ENCODE peak calls at places on chromosome 2, in seven cellular contexts. Z, S, X, H, P, J and B are unnamed samples.

GRCh38 chr2:177636672-177637071 is 244.1 kb downstream of the AGPS start:
- DNase-seq in Z (no peak), H (no peak), X (no peak), P (no peak), J (no peak), S (no peak), B (no peak)

GRCh38 chr2:101162561-101163330 is 11.6 kb upstream of the TBC1D8 start:
- DNase-seq in J (no peak), H (no peak), P (no peak), Z (no peak), S (no peak), X (no peak), B (no peak)

GRCh38 chr2:190867182-190867581 is 13.4 kb upstream of the GLS start:
- DNase-seq in P (no peak), Z (no peak), H (no peak), J (no peak), X (no peak), S (no peak), B (no peak)

GRCh38 chr2:24382363-24383021 is 22.2 kb upstream of the ITSN2 start:
- DNase-seq in S (peak), H (no peak), X (peak), P (peak), Z (peak), J (peak), B (no peak)

GRCh38 chr2:236777408-236777807 is 207.8 kb downstream of the ACKR3 start:
- DNase-seq in S (no peak), X (no peak), H (no peak), Z (no peak), P (no peak), J (no peak), B (no peak)

GRCh38 chr2:42965196-42965595 is 172.8 kb upstream of the HAAO start:
- DNase-seq in P (no peak), Z (no peak), X (no peak), J (no peak), H (no peak), S (no peak), B (no peak)

GRCh38 chr2:42957109-42958035 is 165.0 kb upstream of the HAAO start:
- DNase-seq in J (no peak), S (no peak), P (no peak), X (no peak), Z (no peak), H (peak), B (no peak)

GRCh38 chr2:191199929-191200328 is 45.3 kb upstream of the MYO1B start:
- DNase-seq in H (no peak), P (no peak), X (no peak), Z (no peak), S (no peak), J (no peak), B (no peak)

GRCh38 chr2:176493221-176493825 is 224.1 kb downstream of the MTX2 start:
- DNase-seq in S (no peak), P (no peak), J (no peak), H (no peak), Z (no peak), X (no peak), B (no peak)

GRCh38 chr2:11099122-11100065 is 55.9 kb upstream of the SLC66A3 start:
- DNase-seq in J (no peak), P (no peak), Z (no peak), H (no peak), X (no peak), S (peak), B (no peak)

GRCh38 chr2:7309567-7309966 is 392.4 kb downstream of the RNF144A start:
- DNase-seq in S (no peak), P (no peak), X (no peak), H (no peak), J (no peak), Z (no peak), B (no peak)

GRCh38 chr2:189413249-189413648 is 28.0 kb upstream of the WDR75 start:
- DNase-seq in H (no peak), P (no peak), X (no peak), S (no peak), J (no peak), Z (no peak), B (no peak)

GRCh38 chr2:187541086-187542085 is 12.8 kb downstream of the TFPI start:
- DNase-seq in X (no peak), J (no peak), S (no peak), P (peak), Z (peak), H (no peak), B (peak)

GRCh38 chr2:196957442-196957841 is 30.9 kb upstream of the PGAP1 start:
- DNase-seq in J (no peak), Z (no peak), P (no peak), X (no peak), H (no peak), S (no peak), B (no peak)

GRCh38 chr2:102059151-102059550 is 67.4 kb downstream of the IL1R2 start:
- DNase-seq in S (no peak), J (no peak), X (no peak), H (no peak), P (no peak), Z (no peak), B (no peak)

GRCh38 chr2:85789271-85789670 is 35.5 kb downstream of the ATOH8 start:
- DNase-seq in P (no peak), Z (no peak), X (no peak), H (no peak), S (no peak), J (no peak), B (no peak)

GRCh38 chr2:12807907-12808810 is 91.4 kb downstream of the TRIB2 start:
- DNase-seq in X (no peak), J (no peak), Z (no peak), S (no peak), H (no peak), P (no peak), B (no peak)

GRCh38 chr2:237319887-237320286 is 94.1 kb downstream of the COL6A3 start:
- DNase-seq in S (no peak), Z (no peak), P (no peak), H (no peak), X (no peak), J (no peak), B (no peak)

GRCh38 chr2:19901201-19901457 is 654 bp downstream of the TTC32 start:
- DNase-seq in H (no peak), P (no peak), S (no peak), Z (no peak), X (no peak), J (no peak), B (no peak)

GRCh38 chr2:119431976-119432881 is 575 bp downstream of the TMEM37 start:
- DNase-seq in P (no peak), X (no peak), J (no peak), Z (no peak), S (no peak), H (peak), B (no peak)

GRCh38 chr2:191800874-191801273 is 46.0 kb downstream of the CAVIN2 start:
- DNase-seq in J (no peak), Z (no peak), S (no peak), H (no peak), P (no peak), X (no peak), B (no peak)

GRCh38 chr2:135226961-135227360 is 174.9 kb downstream of the RAB3GAP1 start:
- DNase-seq in J (no peak), P (no peak), Z (no peak), S (no peak), X (no peak), H (no peak), B (no peak)

GRCh38 chr2:240789501-240790369 is 30.3 kb downstream of the KIF1A start:
- DNase-seq in J (no peak), Z (no peak), P (no peak), S (peak), X (peak), H (peak), B (no peak)

GRCh38 chr2:187917535-187917934 is 363.3 kb upstream of the TFPI start:
- DNase-seq in S (no peak), J (no peak), Z (no peak), X (no peak), H (no peak), P (no peak), B (no peak)

GRCh38 chr2:161625996-161626395 is 1.8 kb downstream of the SLC4A10 start:
- DNase-seq in H (no peak), X (no peak), P (no peak), J (no peak), Z (no peak), S (no peak), B (no peak)

DNA sequence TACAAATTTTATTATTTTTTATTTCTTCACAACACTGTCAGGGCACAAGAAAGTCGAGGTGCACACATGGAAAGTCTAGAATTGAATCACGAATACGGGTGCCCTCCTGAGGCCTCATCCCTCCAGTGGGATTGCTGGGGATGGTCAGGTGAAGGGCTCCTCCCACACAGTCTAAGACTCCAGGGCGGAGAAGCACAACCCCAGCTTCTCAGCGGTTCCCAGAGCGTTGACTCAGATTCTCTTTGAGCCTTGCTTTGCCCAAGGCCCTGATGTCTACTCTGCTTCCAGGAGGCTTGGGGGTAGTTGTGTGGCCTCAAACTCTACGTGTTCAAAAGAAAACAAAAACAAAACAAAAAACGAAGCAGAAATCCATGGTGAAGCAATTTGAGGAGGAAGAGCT is 108.4 kb downstream of the LYPD6B start:
- DNase-seq in X (no peak), Z (no peak), S (no peak), J (no peak), P (no peak), H (no peak), B (no peak)
- H3K4me3 ChIP-seq in X (no peak), Z (no peak), S (no peak), J (no peak), P (no peak), H (no peak), B (no peak)

GRCh38 chr2:201149064-201149820 is 33.3 kb downstream of the CFLAR start:
- DNase-seq in X (no peak), Z (no peak), S (no peak), H (no peak), J (no peak), P (peak), B (no peak)
- TF ChIP-seq CTCF in X (no peak), Z (no peak), S (no peak), H (no peak), J (no peak), P (no peak), B (no peak)

GRCh38 chr2:165470351-165470750 is 853 bp downstream of the CSRNP3 start:
- DNase-seq in X (no peak), H (no peak), J (no peak), Z (no peak), P (no peak), S (no peak), B (peak)
- H3K4me3 ChIP-seq in X (peak), H (peak), J (peak), Z (peak), P (no peak), S (no peak), B (peak)

DNA sequence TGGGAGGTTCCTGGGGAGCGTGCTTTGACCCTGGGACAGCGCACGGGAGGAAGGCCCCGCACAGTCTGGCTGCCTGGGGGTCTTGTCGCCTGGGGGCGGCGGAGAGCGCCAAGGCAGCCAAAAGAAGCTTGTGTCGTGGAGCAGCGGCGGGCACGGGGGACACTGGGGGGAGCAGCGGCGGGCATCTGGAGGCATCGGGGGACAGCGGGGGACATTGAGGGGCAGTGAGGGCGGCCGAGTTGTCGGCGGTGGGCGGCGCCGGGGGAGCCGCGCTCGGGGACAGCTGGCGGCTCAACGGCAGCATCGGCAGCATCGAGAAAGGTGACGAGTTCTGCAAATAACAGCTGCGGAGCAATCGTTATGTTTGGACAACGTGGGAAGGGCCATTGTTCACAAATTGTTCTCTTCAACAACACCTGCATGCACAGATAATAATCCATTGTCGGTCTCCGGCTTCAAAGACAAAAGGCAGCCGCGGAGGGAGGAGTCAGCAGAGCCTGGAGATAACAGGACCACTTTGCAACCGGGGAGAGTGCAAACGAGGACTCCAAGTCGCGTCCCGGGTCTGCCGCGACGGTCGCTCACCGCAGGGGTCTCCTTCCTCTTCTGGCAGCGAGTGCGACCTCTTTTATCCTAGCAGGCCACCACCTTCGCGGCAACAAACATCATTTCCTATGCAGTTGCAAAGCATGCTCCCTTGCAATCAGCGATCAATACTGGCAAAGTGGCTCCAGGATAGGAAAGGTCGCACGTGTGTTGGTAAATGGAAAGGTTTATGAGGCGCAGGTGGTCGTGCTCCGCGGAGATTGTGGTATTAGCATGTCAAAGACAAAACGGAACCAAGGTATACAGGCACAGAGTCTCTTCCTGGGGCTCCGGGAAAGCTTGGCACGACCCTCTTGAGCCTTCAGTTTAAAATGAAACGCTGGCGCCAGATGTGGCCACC is 132.3 kb upstream of the DLX2 start:
- DNase-seq in Z (no peak), H (peak), P (no peak), S (no peak), J (peak), X (no peak), B (no peak)
- TF ChIP-seq CTCF in Z (no peak), H (no peak), P (no peak), S (no peak), J (no peak), X (no peak), B (no peak)

DNA sequence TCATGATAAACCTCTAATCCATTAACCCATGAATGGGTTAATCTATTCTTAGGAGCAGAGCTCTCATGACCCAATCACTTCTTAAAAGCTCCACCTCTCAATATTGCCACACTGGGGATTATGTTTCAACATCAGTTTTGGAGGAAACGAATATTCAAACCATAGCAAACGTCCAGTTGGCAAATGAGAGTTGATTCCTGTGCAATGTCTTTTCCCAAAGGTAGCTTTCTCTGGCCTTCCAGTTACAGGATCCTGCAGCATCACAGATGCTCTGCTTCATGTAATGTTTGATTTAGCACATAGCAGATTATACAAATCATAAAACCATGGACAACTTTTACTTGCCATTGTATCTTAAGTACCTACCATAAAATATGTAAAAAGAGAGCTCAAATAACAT is 481.0 kb downstream of the TNS1 start:
- DNase-seq in Z (no peak), S (no peak), P (no peak), H (no peak), J (no peak), X (no peak), B (no peak)
- H3K4me3 ChIP-seq in Z (no peak), S (no peak), P (no peak), H (no peak), J (no peak), X (no peak), B (no peak)

GRCh38 chr2:46298272-46298521 is 990 bp downstream of the EPAS1 start:
- DNase-seq in S (no peak), H (no peak), P (no peak), J (no peak), Z (peak), X (peak), B (no peak)

GRCh38 chr2:46299365-46300263 is 2.4 kb downstream of the EPAS1 start:
- DNase-seq in X (peak), P (no peak), S (no peak), J (peak), Z (peak), H (peak), B (no peak)

GRCh38 chr2:46300406-46300832 is 3.2 kb downstream of the EPAS1 start:
- DNase-seq in X (no peak), Z (no peak), J (peak), H (no peak), S (no peak), P (no peak), B (no peak)

GRCh38 chr2:46297546-46298271 is 502 bp downstream of the EPAS1 start:
- DNase-seq in H (peak), J (peak), Z (peak), P (no peak), S (peak), X (peak), B (no peak)

DNA sequence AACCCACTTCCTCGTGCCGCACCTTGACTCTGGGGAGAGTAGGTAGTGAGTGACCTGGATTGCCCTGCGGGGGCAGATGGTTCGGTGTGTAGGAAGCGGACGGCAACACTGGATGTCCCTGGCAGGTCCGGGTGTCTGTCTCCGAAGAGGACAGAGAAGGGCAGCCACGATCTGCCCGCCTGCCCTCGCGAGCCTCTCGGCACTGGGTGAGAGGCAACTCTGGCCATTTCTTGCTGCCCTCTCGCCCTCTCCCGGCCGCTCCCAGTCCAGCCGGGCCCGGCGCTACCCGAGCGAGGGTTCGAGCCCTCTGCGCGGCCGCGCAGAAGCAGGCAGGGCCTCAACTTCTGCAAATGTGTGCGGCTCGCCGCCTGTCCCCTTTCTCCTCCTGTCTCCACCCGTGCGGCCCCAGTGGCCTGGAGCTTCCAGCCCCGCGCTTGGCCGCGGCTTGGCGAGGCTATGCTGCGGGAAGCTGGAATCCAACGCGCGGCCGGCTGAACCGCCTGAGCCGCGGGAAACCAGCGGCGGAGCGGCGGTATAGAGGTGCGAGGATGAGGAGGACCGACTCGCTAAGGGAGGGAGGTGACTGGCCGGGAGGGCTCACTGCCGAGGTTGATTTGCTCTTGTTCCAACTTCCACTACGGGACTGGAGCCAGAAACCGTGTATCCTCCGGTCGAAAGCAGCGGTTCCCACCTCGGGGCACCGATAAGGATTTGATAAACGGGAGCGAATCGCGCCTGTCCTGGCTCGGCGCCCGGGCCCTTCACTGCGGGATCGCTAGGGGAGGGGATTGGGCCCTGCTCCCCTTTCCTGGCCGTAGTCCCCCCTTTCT is 1.5 kb downstream of the EPAS1 start:
- DNase-seq in Z (peak), S (no peak), P (no peak), H (peak), J (peak), X (peak), B (no peak)
- TF ChIP-seq CTCF in Z (peak), S (no peak), P (peak), H (no peak), J (peak), X (peak), B (peak)

GRCh38 chr2:200309296-200309846 is 2.9 kb downstream of the SPATS2L start:
- DNase-seq in P (no peak), J (no peak), X (no peak), Z (no peak), H (no peak), S (no peak), B (no peak)

GRCh38 chr2:200308421-200309295 is 2.2 kb downstream of the SPATS2L start:
- DNase-seq in H (no peak), S (peak), J (no peak), Z (no peak), X (no peak), P (no peak), B (no peak)

GRCh38 chr2:200310545-200310971 is 4.1 kb downstream of the SPATS2L start:
- DNase-seq in S (no peak), P (no peak), Z (no peak), H (no peak), J (no peak), X (no peak), B (no peak)

GRCh38 chr2:200308001-200308400 is 1.5 kb downstream of the SPATS2L start:
- DNase-seq in H (no peak), Z (no peak), P (no peak), J (no peak), S (no peak), X (no peak), B (no peak)

DNA sequence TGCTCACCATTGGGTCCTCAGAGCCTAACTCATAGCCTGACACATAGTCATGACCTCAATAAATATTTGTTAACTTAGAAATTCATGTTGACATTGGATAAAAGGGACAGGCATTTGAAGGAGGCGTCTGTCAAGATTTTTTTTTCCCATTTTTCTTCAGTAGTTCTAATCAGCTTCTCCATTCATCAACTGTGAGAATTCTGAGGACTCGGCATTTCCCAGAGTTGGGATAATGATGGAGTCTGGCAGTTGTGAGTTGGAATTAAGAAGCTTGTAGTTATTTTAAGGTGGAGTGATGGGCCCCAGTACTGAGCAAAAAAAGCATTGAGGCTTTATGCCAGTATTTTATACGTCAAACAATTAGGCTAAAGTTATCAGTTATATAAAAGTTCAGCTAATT is 4.6 kb downstream of the SPATS2L start:
- DNase-seq in P (no peak), X (no peak), H (no peak), S (no peak), Z (no peak), J (no peak), B (no peak)
- H3K4me3 ChIP-seq in P (no peak), X (no peak), H (no peak), S (no peak), Z (no peak), J (no peak), B (no peak)